ENCODE peak calls at places on chromosomes 5 and 9, in six cellular contexts. K is stimulated activated naive CD4-positive, alpha-beta T cell treated with Interleukin-2 at 50 U/mL for 16 hours; V is astrocyte of the cerebellum; G is activated naive CD8-positive, alpha-beta T cell treated with anti-CD3 and anti-CD28 coated beads, Interleukin-2, amount 50 U/mL, for 16 hours; B is OCI-M1; J is LoVo. Z is an unnamed sample.

GRCh38 chr5:74122979-74123575 is 497.1 kb downstream of the ARHGEF28 start:
- DNase-seq in J (no peak), V (peak), B (no peak), G (no peak), K (no peak), Z (no peak)

GRCh38 chr9:120892748-120893584 is 16.0 kb upstream of the PHF19 start:
- DNase-seq in K (peak), B (peak), G (no peak), V (peak), J (peak), Z (peak)

GRCh38 chr5:151319334-151319733 is 15.8 kb upstream of the SLC36A3 start:
- DNase-seq in G (no peak), K (no peak), V (no peak), B (peak), J (no peak), Z (peak)

GRCh38 chr5:68482199-68482598 is 266.6 kb downstream of the PIK3R1 start:
- DNase-seq in J (no peak), V (no peak), K (no peak), B (no peak), G (no peak), Z (no peak)

GRCh38 chr5:142697846-142698245 is 12.0 kb upstream of the FGF1 start:
- DNase-seq in K (no peak), B (no peak), V (no peak), J (no peak), G (no peak), Z (no peak)

GRCh38 chr5:33148076-33148501 is 292.7 kb upstream of the TARS1 start:
- DNase-seq in V (peak), K (no peak), B (no peak), G (no peak), J (no peak), Z (no peak)

GRCh38 chr9:114612272-114612923 is 1.3 kb downstream of the TMEM268 start:
- DNase-seq in J (no peak), K (no peak), G (no peak), B (no peak), V (no peak), Z (no peak)

GRCh38 chr9:14437336-14438231 is 123.6 kb upstream of the NFIB start:
- DNase-seq in G (no peak), V (no peak), B (no peak), J (no peak), K (no peak), Z (no peak)

GRCh38 chr5:34735436-34736426 is 79.6 kb downstream of the RAI14 start:
- DNase-seq in V (no peak), K (no peak), B (no peak), G (no peak), J (no peak), Z (no peak)

GRCh38 chr5:15600035-15600434 is 100.1 kb downstream of the FBXL7 start:
- DNase-seq in K (no peak), V (peak), G (no peak), J (no peak), B (peak), Z (no peak)

GRCh38 chr5:167790462-167791260 is 500.8 kb upstream of the WWC1 start:
- DNase-seq in B (no peak), G (no peak), J (no peak), K (no peak), V (peak), Z (no peak)

GRCh38 chr5:74947961-74948613 is 81.9 kb upstream of the FAM169A start:
- DNase-seq in G (no peak), B (no peak), J (no peak), V (no peak), K (no peak), Z (no peak)

GRCh38 chr5:171957591-171958251 is 48.7 kb downstream of the FBXW11 start:
- DNase-seq in G (peak), B (no peak), K (peak), J (no peak), V (no peak), Z (peak)

GRCh38 chr9:38227061-38227540 is 158.1 kb upstream of the SHB start:
- DNase-seq in B (peak), G (peak), J (peak), V (peak), K (no peak), Z (peak)

GRCh38 chr5:176690911-176691310 is 43.6 kb downstream of the TSPAN17 start:
- DNase-seq in V (no peak), B (no peak), J (no peak), K (no peak), G (no peak), Z (no peak)

GRCh38 chr9:122374885-122375420 is 4.1 kb downstream of the PTGS1 start:
- DNase-seq in K (no peak), G (no peak), B (peak), J (no peak), V (no peak), Z (no peak)

GRCh38 chr5:128579111-128579510 is 41.1 kb upstream of the FBN2 start:
- DNase-seq in B (no peak), K (no peak), G (no peak), V (peak), J (peak), Z (no peak)

GRCh38 chr5:159987031-159987674 is 21.8 kb upstream of the TTC1 start:
- DNase-seq in B (peak), J (peak), G (peak), K (peak), V (no peak), Z (peak)

GRCh38 chr9:117340422-117340821 is 74.4 kb downstream of the ASTN2 start:
- DNase-seq in G (no peak), B (no peak), V (no peak), K (no peak), J (no peak), Z (no peak)

GRCh38 chr5:73339165-73339564 is 109.4 kb downstream of the FOXD1 start:
- DNase-seq in K (no peak), V (no peak), G (no peak), B (no peak), J (no peak), Z (no peak)

GRCh38 chr9:81266674-81267073 is 422.7 kb downstream of the TLE1 start:
- DNase-seq in K (no peak), G (no peak), B (no peak), V (no peak), J (no peak), Z (no peak)

GRCh38 chr9:125538092-125538473 is 168.9 kb downstream of the MAPKAP1 start:
- DNase-seq in K (no peak), V (peak), G (no peak), B (no peak), J (peak), Z (no peak)

GRCh38 chr9:93710370-93710723 is 134.0 kb downstream of the PHF2 start:
- DNase-seq in B (no peak), V (no peak), K (no peak), G (no peak), J (no peak), Z (no peak)

GRCh38 chr9:95874989-95875304 is 544 bp upstream of the ERCC6L2 start:
- DNase-seq in G (no peak), B (peak), K (peak), V (no peak), J (peak), Z (no peak)

GRCh38 chr5:133309981-133310630 is 258.3 kb downstream of the HSPA4 start:
- DNase-seq in V (no peak), J (no peak), G (no peak), B (no peak), K (no peak), Z (no peak)

GRCh38 chr5:29460946-29461538 is 1732.4 kb upstream of the CDH6 start:
- DNase-seq in K (no peak), V (no peak), B (no peak), J (no peak), G (no peak), Z (no peak)

GRCh38 chr9:79452265-79452664 is 119.5 kb upstream of the TLE4 start:
- DNase-seq in B (no peak), J (no peak), V (no peak), G (no peak), K (no peak), Z (no peak)

GRCh38 chr9:1759009-1759408 is 256.1 kb upstream of the SMARCA2 start:
- DNase-seq in G (no peak), J (no peak), B (peak), K (no peak), V (no peak), Z (no peak)

GRCh38 chr5:74641778-74642542 is 1.4 kb upstream of the ENC1 start:
- DNase-seq in B (peak), V (peak), G (no peak), J (peak), K (no peak), Z (peak)

GRCh38 chr5:171390883-171391677 is 3.4 kb downstream of the NPM1 start:
- DNase-seq in G (no peak), K (no peak), B (no peak), V (no peak), J (no peak), Z (no peak)

GRCh38 chr9:119216891-119217290 is 152.3 kb downstream of the BRINP1 start:
- DNase-seq in B (no peak), J (no peak), V (no peak), G (no peak), K (no peak), Z (no peak)

GRCh38 chr9:72524820-72525539 is 3.6 kb downstream of the TMC1 start:
- DNase-seq in G (no peak), K (peak), V (peak), J (peak), B (no peak), Z (no peak)